ENCODE peak calls at places on chromosome 22, in six cellular contexts. R is HCT116, H is pancreas, I is MM.1S, A is tibial nerve, N is prostate gland. M is an unnamed sample. For H3K36me3, the result is how much of the 10 kb centered on the place peaks cover.

GRCh38 chr22:43011079-43011478 is 3.9 kb downstream of the PACSIN2 start:
- DNase-seq in R (no peak), H (peak), I (no peak), A (no peak), N (no peak), M (no peak)

GRCh38 chr22:44335903-44336803 is 23.4 kb upstream of the SHISAL1 start:
- DNase-seq in R (no peak), H (no peak), I (no peak), A (no peak), N (no peak), M (no peak)

GRCh38 chr22:42990131-42990838 is 24.7 kb downstream of the PACSIN2 start:
- DNase-seq in R (no peak), H (no peak), I (no peak), A (no peak), N (no peak), M (no peak)

GRCh38 chr22:20253161-20253560 is 15.0 kb downstream of the RTN4R start:
- DNase-seq in R (no peak), H (no peak), I (no peak), A (no peak), N (no peak), M (no peak)

GRCh38 chr22:47333625-47334024 is 571.2 kb downstream of the TBC1D22A start:
- DNase-seq in R (peak), H (no peak), I (peak), A (no peak), N (peak), M (no peak)

GRCh38 chr22:45099961-45100360 is 63.8 kb upstream of the NUP50 start:
- DNase-seq in R (no peak), H (no peak), I (no peak), A (no peak), N (no peak), M (no peak)

GRCh38 chr22:35312198-35313059 is 12.7 kb downstream of the TOM1 start:
- DNase-seq in R (peak), H (peak), I (peak), A (no peak), N (no peak), M (no peak)

GRCh38 chr22:27667121-27667843 is 134.3 kb downstream of the MN1 start:
- DNase-seq in R (no peak), H (peak), I (no peak), A (no peak), N (no peak), M (no peak)

GRCh38 chr22:21698430-21699329 is 32.9 kb downstream of the PPIL2 start:
- DNase-seq in R (no peak), H (no peak), I (no peak), A (peak), N (no peak), M (no peak)

GRCh38 chr22:20494978-20495860 is at the start of gene KLHL22:
- DNase-seq in R (no peak), H (peak), I (peak), A (peak), N (no peak), M (no peak)

GRCh38 chr22:34414467-34415440 is 494.5 kb upstream of the LARGE1 start:
- DNase-seq in R (peak), H (peak), I (peak), A (no peak), N (peak), M (peak)

GRCh38 chr22:38938925-38939324 is 18.5 kb upstream of the APOBEC3A start:
- DNase-seq in R (no peak), H (no peak), I (no peak), A (no peak), N (no peak), M (no peak)

GRCh38 chr22:43515902-43516301 is 104.1 kb downstream of the MPPED1 start:
- DNase-seq in R (no peak), H (no peak), I (peak), A (no peak), N (no peak), M (no peak)

GRCh38 chr22:40071720-40072119 is 77.0 kb downstream of the FAM83F start:
- DNase-seq in R (no peak), H (no peak), I (no peak), A (no peak), N (no peak), M (no peak)

GRCh38 chr22:23124611-23125511 is 16.9 kb downstream of the RSPH14 start:
- DNase-seq in R (no peak), H (no peak), I (no peak), A (no peak), N (no peak), M (no peak)

GRCh38 chr22:27996981-27997380 is 77.9 kb upstream of the PITPNB start:
- DNase-seq in R (no peak), H (no peak), I (no peak), A (no peak), N (no peak), M (no peak)

GRCh38 chr22:42294034-42294985 is 23.9 kb upstream of the TCF20 start:
- DNase-seq in R (no peak), H (peak), I (no peak), A (no peak), N (peak), M (peak)

GRCh38 chr22:37417264-37417663 is 10.0 kb downstream of the ELFN2 start:
- DNase-seq in R (no peak), H (no peak), I (no peak), A (no peak), N (no peak), M (no peak)

GRCh38 chr22:39383841-39384625 is 15.5 kb upstream of the TAB1 start:
- DNase-seq in R (no peak), H (no peak), I (no peak), A (no peak), N (no peak), M (no peak)

GRCh38 chr22:27435839-27436581 is 365.5 kb downstream of the MN1 start:
- DNase-seq in R (no peak), H (no peak), I (no peak), A (no peak), N (no peak), M (no peak)

GRCh38 chr22:20114506-20115475 is 1.1 kb upstream of the RANBP1 start:
- DNase-seq in R (no peak), H (no peak), I (no peak), A (no peak), N (no peak), M (no peak)

GRCh38 chr22:30922151-30922611 is 46.4 kb downstream of the MORC2 start:
- DNase-seq in R (no peak), H (peak), I (no peak), A (no peak), N (peak), M (no peak)

GRCh38 chr22:44991218-44991617 is 18.6 kb downstream of the PHF21B start:
- DNase-seq in R (no peak), H (no peak), I (no peak), A (no peak), N (no peak), M (no peak)

GRCh38 chr22:19106886-19107729 is 15.1 kb downstream of the DGCR2 start:
- DNase-seq in R (no peak), H (no peak), I (no peak), A (no peak), N (no peak), M (no peak)

GRCh38 chr22:23228503-23228902 is 48.2 kb downstream of the BCR start:
- DNase-seq in R (no peak), H (no peak), I (no peak), A (no peak), N (no peak), M (no peak)

GRCh38 chr22:38270091-38270972 is 2.5 kb downstream of the TMEM184B start:
- DNase-seq in R (no peak), H (no peak), I (no peak), A (no peak), N (no peak), M (no peak)

GRCh38 chr22:23841736-23842404 is 3.1 kb upstream of the DERL3 start:
- DNase-seq in R (no peak), H (no peak), I (no peak), A (no peak), N (no peak), M (no peak)

GRCh38 chr22:29520851-29521250 is 32.7 kb downstream of the THOC5 start:
- DNase-seq in R (no peak), H (no peak), I (no peak), A (no peak), N (no peak), M (no peak)
- H3K36me3 ChIP-seq in R (under half), H (under half), I (under half), A (half or more), N (under half), M (half or more)

DNA sequence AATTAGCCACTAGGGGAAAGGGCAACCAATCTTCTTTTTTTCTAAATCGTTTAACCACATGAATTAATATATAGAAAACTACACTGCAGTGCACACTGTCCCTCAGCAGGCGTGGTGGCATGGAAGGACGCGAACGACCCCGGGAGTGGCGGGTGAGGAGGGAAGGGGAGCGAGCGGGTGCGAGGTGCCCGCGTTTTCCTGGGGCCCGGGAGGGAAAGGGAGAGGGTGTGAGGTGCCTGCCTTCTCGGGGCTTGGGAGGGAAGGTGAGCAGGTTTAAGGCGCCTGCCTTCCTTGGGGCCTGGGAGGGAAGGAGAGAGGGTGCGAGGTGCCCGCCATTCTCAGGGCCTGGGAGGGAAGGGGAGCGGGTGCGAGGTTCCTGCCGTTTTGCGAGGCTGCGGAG is 765 bp downstream of the GAB4 start:
- DNase-seq in R (no peak), H (no peak), I (no peak), A (no peak), N (no peak), M (no peak)
- H3K36me3 ChIP-seq in R (under half), H (under half), I (under half), A (under half), N (under half), M (under half)

DNA sequence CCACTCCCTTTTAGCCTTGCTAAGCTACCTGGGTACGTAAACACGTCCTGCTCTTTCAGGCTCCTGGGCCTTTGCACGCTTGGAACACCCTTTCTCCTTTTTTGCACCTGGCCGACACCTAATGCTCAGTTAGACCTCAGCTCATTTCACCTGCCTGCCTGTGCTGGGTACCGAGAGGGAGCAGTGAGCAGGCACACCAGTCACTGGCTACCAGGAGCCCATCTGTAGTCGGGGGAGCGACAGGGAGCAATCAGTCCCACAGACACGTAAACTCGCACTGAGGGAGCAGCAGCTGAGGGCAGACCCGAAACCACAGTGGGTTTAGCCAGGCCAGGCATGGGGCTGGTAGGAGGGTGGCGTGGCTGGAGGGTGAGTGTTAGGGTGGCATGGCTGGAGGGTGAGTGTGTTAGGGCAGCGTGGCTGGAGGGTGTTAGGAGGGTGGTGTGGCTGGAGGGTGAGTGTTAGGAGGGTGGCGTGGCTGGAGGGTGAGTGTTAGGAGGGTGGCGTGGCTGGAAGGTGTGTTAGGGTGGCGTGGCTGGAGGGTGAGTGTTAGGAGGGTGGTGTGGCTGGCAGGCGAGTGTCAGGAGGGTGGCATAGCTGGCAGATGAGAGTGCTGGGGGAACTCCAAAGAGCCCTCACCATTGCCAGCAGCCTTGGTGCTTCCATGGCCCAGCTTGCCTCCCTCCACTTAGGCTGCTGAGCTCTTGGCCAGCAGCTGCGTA is 6.4 kb upstream of the GTSE1 start:
- DNase-seq in R (no peak), H (no peak), I (no peak), A (no peak), N (no peak), M (no peak)
- H3K36me3 ChIP-seq in R (under half), H (under half), I (under half), A (half or more), N (under half), M (under half)

GRCh38 chr22:17739196-17739975 is 34.9 kb downstream of the BID start:
- DNase-seq in R (no peak), H (no peak), I (no peak), A (no peak), N (no peak), M (no peak)
- H3K36me3 ChIP-seq in R (under half), H (under half), I (under half), A (under half), N (under half), M (under half)

DNA sequence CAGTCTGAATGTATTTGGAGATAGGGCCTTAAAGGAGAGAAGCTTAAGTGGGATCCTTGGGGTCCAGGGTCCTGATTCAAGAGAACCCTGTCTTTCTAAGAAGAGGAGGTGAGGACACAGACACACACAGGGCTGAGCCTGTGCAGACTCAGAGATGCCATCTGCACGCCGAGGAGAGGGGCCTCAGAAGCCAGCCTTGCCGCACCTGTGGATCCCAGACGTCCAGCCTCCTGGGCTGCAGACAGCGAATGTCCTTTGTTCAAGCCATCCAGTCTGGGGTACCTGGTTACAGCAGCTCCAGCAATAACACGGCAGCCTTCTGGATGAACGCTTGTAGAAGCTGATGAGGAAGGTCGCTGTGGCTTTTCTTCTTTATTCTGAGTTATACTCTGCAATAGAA is 1086.1 kb downstream of the BRD1 start:
- DNase-seq in R (no peak), H (no peak), I (no peak), A (no peak), N (no peak), M (no peak)
- H3K36me3 ChIP-seq in R (under half), H (under half), I (under half), A (under half), N (under half), M (under half)